ENCODE peak calls at places on chromosome X, in eight cellular contexts. L is stimulated activated CD4-positive, alpha-beta T cell treated with anti-CD3 and anti-CD28 coated beads, Interleukin-2, amount 100 ng/mL, for 24 hours; I is NCI-H82; R is NB4; Q is H7; V is left cardiac atrium; Z is astrocyte; S is activated CD4-positive, CD25-positive, alpha-beta regulatory T cell treated with anti-CD3 and anti-CD28 coated beads, Interleukin-2, amount 50 U/mL, for 72 hours. U is an unnamed sample.

GRCh38 chrX:105775672-105776071 is 46.7 kb upstream of the NRK start:
- DNase-seq in L (no peak), I (no peak), R (no peak), Q (no peak), V (no peak), Z (no peak), S (no peak), U (no peak)

GRCh38 chrX:132426695-132427281 is 62.0 kb downstream of the MBNL3 start:
- DNase-seq in L (no peak), I (no peak), R (no peak), Q (no peak), V (no peak), Z (peak), S (no peak), U (no peak)

GRCh38 chrX:146887020-146887419 is 72.5 kb upstream of the CXorf51A start:
- DNase-seq in L (no peak), I (no peak), R (no peak), Q (no peak), V (no peak), Z (no peak), S (no peak), U (no peak)

GRCh38 chrX:70422886-70423336 is at the start of gene GDPD2:
- DNase-seq in L (no peak), I (peak), R (peak), Q (peak), V (no peak), Z (peak), S (no peak), U (no peak)

GRCh38 chrX:136525738-136526606 is 6.0 kb upstream of the VGLL1 start:
- DNase-seq in L (no peak), I (no peak), R (no peak), Q (no peak), V (peak), Z (peak), S (no peak), U (no peak)

GRCh38 chrX:20437678-20438077 is 171.0 kb upstream of the RPS6KA3 start:
- DNase-seq in L (no peak), I (no peak), R (no peak), Q (no peak), V (no peak), Z (no peak), S (no peak), U (no peak)

GRCh38 chrX:150940844-150941495 is 42.2 kb upstream of the HMGB3 start:
- DNase-seq in L (no peak), I (no peak), R (no peak), Q (no peak), V (no peak), Z (no peak), S (no peak), U (no peak)

GRCh38 chrX:100654256-100654655 is 10.3 kb downstream of the SRPX2 start:
- DNase-seq in L (no peak), I (peak), R (peak), Q (peak), V (no peak), Z (no peak), S (no peak), U (no peak)

GRCh38 chrX:41198410-41198809 is 113.2 kb downstream of the USP9X start:
- DNase-seq in L (no peak), I (no peak), R (no peak), Q (no peak), V (no peak), Z (no peak), S (no peak), U (no peak)

GRCh38 chrX:39670281-39670680 is 427.5 kb downstream of the BCOR start:
- DNase-seq in L (no peak), I (no peak), R (no peak), Q (no peak), V (no peak), Z (peak), S (no peak), U (no peak)

GRCh38 chrX:39414290-39414847 is 613.1 kb downstream of the MID1IP1 start:
- DNase-seq in L (no peak), I (no peak), R (no peak), Q (no peak), V (no peak), Z (no peak), S (no peak), U (no peak)

GRCh38 chrX:45727761-45728160 is 527.1 kb upstream of the DIPK2B start:
- DNase-seq in L (no peak), I (no peak), R (no peak), Q (no peak), V (no peak), Z (no peak), S (no peak), U (no peak)

GRCh38 chrX:134568617-134569016 is 89.7 kb downstream of the PLAC1 start:
- DNase-seq in L (no peak), I (no peak), R (no peak), Q (no peak), V (no peak), Z (no peak), S (no peak), U (no peak)

GRCh38 chrX:87744391-87744790 is 226.8 kb downstream of the KLHL4 start:
- DNase-seq in L (no peak), I (no peak), R (no peak), Q (no peak), V (no peak), Z (no peak), S (no peak), U (no peak)

GRCh38 chrX:153770606-153771175 is 6.6 kb downstream of the PLXNB3 start:
- DNase-seq in L (no peak), I (no peak), R (no peak), Q (peak), V (no peak), Z (no peak), S (no peak), U (no peak)

GRCh38 chrX:153944140-153944799 is at the start of gene RENBP:
- DNase-seq in L (peak), I (peak), R (no peak), Q (peak), V (peak), Z (no peak), S (no peak), U (no peak)

GRCh38 chrX:18793601-18794089 is 86.2 kb downstream of the PPEF1 start:
- DNase-seq in L (no peak), I (peak), R (peak), Q (peak), V (no peak), Z (no peak), S (no peak), U (no peak)

U was measured in activated T-helper 1 cell treated with anti-CD3 and anti-CD28 coated beads, Interleukin-12 subunit alpha, Interleukin-12 subunit beta, Interleukin-2, Interleukin-4 antibody, amounts not matched to agents 30 ng/mL and 10 ng/mL and 1 ng/mL, durations not matched to agents 14 hours and 24 hours and 36 hours.